ENCODE peak calls at places on chromosomes 1 and 21, in ten cellular contexts. K, Y, N, V, P, J, S, A, H and T are unnamed samples.

GRCh38 chr1:204451352-204452124 is 39.9 kb upstream of the PPP1R15B start:
- DNase-seq in K (no peak), Y (no peak), N (no peak), V (no peak), P (no peak), J (no peak), S (no peak), A (no peak), H (no peak), T (no peak)

GRCh38 chr21:43598416-43599120 is 60.7 kb downstream of the HSF2BP start:
- DNase-seq in K (no peak), Y (no peak), N (no peak), V (no peak), P (no peak), J (no peak), S (peak), A (no peak), H (no peak), T (no peak)

GRCh38 chr1:160095382-160096105 is 2.9 kb downstream of the IGSF8 start:
- DNase-seq in K (no peak), Y (no peak), N (no peak), V (no peak), P (no peak), J (no peak), S (no peak), A (no peak), H (no peak), T (peak)

GRCh38 chr1:206559661-206559995 is 52.3 kb downstream of the RASSF5 start:
- DNase-seq in K (no peak), Y (no peak), N (no peak), V (no peak), P (no peak), J (no peak), S (no peak), A (no peak), H (no peak), T (no peak)

GRCh38 chr1:11134352-11135266 is 34.9 kb upstream of the EXOSC10 start:
- DNase-seq in K (no peak), Y (peak), N (no peak), V (no peak), P (no peak), J (no peak), S (peak), A (no peak), H (no peak), T (no peak)

GRCh38 chr21:45974073-45975016 is 7.2 kb upstream of the COL6A1 start:
- DNase-seq in K (no peak), Y (peak), N (peak), V (no peak), P (no peak), J (no peak), S (no peak), A (no peak), H (peak), T (no peak)

GRCh38 chr1:221394011-221394544 is 347.8 kb downstream of the DUSP10 start:
- DNase-seq in K (no peak), Y (no peak), N (no peak), V (no peak), P (no peak), J (no peak), S (peak), A (no peak), H (no peak), T (no peak)

GRCh38 chr1:15229569-15230170 is 17.4 kb upstream of the FHAD1 start:
- DNase-seq in K (no peak), Y (no peak), N (no peak), V (no peak), P (no peak), J (no peak), S (no peak), A (no peak), H (no peak), T (no peak)

GRCh38 chr1:104733866-104734265 is 984.2 kb downstream of the AMY1C start:
- DNase-seq in K (no peak), Y (no peak), N (no peak), V (no peak), P (no peak), J (no peak), S (no peak), A (no peak), H (no peak), T (no peak)